ENCODE peak calls at places on chromosome 10, in nine cellular contexts. One of them, this sample, is unnamed.
A peak's percentile ranks its signal among the peaks of the same experiment; 100 is the strongest.

GRCh38 chr10:52883996-52884871 is 111.7 kb upstream of the MBL2 start:
- DNase-seq in left ventricle myocardium inferior: no peak
- DNase-seq in ascending aorta: no peak
- DNase-seq in A172: peak; percentile 60
- DNase-seq in HuH-7.5: peak; percentile 39
- DNase-seq in iPS-NIHi11: peak; percentile 66
- DNase-seq in putamen: peak; percentile 46
- DNase-seq in amniotic stem cell: peak; percentile 4
- DNase-seq in AG10803: peak; percentile 42
- DNase-seq in this sample: peak; percentile 8

GRCh38 chr10:1465993-1466764 is 271.1 kb downstream of the ADARB2 start:
- DNase-seq in left ventricle myocardium inferior: peak; percentile 29
- DNase-seq in ascending aorta: no peak
- DNase-seq in A172: no peak
- DNase-seq in HuH-7.5: no peak
- DNase-seq in iPS-NIHi11: no peak
- DNase-seq in putamen: no peak
- DNase-seq in amniotic stem cell: no peak
- DNase-seq in AG10803: no peak
- DNase-seq in this sample: no peak

GRCh38 chr10:69437321-69438259 is 13.7 kb upstream of the TSPAN15 start:
- DNase-seq in left ventricle myocardium inferior: no peak
- DNase-seq in ascending aorta: no peak
- DNase-seq in A172: no peak
- DNase-seq in HuH-7.5: no peak
- DNase-seq in iPS-NIHi11: no peak
- DNase-seq in putamen: no peak
- DNase-seq in amniotic stem cell: no peak
- DNase-seq in AG10803: no peak
- DNase-seq in this sample: no peak

GRCh38 chr10:62045765-62046521 is 144.4 kb downstream of the ARID5B start:
- DNase-seq in left ventricle myocardium inferior: no peak
- DNase-seq in ascending aorta: no peak
- DNase-seq in A172: peak; percentile 88
- DNase-seq in HuH-7.5: no peak
- DNase-seq in iPS-NIHi11: no peak
- DNase-seq in putamen: no peak
- DNase-seq in amniotic stem cell: peak; percentile 42
- DNase-seq in AG10803: peak; percentile 92
- DNase-seq in this sample: peak; percentile 48

GRCh38 chr10:110326351-110327032 is 21.8 kb upstream of the SMNDC1 start:
- DNase-seq in left ventricle myocardium inferior: no peak
- DNase-seq in ascending aorta: no peak
- DNase-seq in A172: peak; percentile 89
- DNase-seq in HuH-7.5: no peak
- DNase-seq in iPS-NIHi11: no peak
- DNase-seq in putamen: no peak
- DNase-seq in amniotic stem cell: peak; percentile 29
- DNase-seq in AG10803: peak; percentile 87
- DNase-seq in this sample: no peak

GRCh38 chr10:96913910-96914309 is 81.8 kb downstream of the LCOR start:
- DNase-seq in left ventricle myocardium inferior: no peak
- DNase-seq in ascending aorta: no peak
- DNase-seq in A172: no peak
- DNase-seq in HuH-7.5: no peak
- DNase-seq in iPS-NIHi11: no peak
- DNase-seq in putamen: no peak
- DNase-seq in amniotic stem cell: no peak
- DNase-seq in AG10803: no peak
- DNase-seq in this sample: no peak

GRCh38 chr10:59774451-59774850 is 21.2 kb upstream of the MRLN start:
- DNase-seq in left ventricle myocardium inferior: no peak
- DNase-seq in ascending aorta: no peak
- DNase-seq in A172: no peak
- DNase-seq in HuH-7.5: no peak
- DNase-seq in iPS-NIHi11: no peak
- DNase-seq in putamen: no peak
- DNase-seq in amniotic stem cell: no peak
- DNase-seq in AG10803: no peak
- DNase-seq in this sample: no peak

GRCh38 chr10:108597657-108598319 is 1325.5 kb downstream of the XPNPEP1 start:
- DNase-seq in left ventricle myocardium inferior: no peak
- DNase-seq in ascending aorta: no peak
- DNase-seq in A172: peak; percentile 88
- DNase-seq in HuH-7.5: no peak
- DNase-seq in iPS-NIHi11: no peak
- DNase-seq in putamen: no peak
- DNase-seq in amniotic stem cell: no peak
- DNase-seq in AG10803: no peak
- DNase-seq in this sample: no peak

GRCh38 chr10:131825150-131825907 is 75.5 kb upstream of the PPP2R2D start:
- DNase-seq in left ventricle myocardium inferior: no peak
- DNase-seq in ascending aorta: no peak
- DNase-seq in A172: no peak
- DNase-seq in HuH-7.5: no peak
- DNase-seq in iPS-NIHi11: no peak
- DNase-seq in putamen: no peak
- DNase-seq in amniotic stem cell: no peak
- DNase-seq in AG10803: no peak
- DNase-seq in this sample: no peak

GRCh38 chr10:51806079-51806835 is 106.9 kb upstream of the CSTF2T start:
- DNase-seq in left ventricle myocardium inferior: no peak
- DNase-seq in ascending aorta: no peak
- DNase-seq in A172: no peak
- DNase-seq in HuH-7.5: no peak
- DNase-seq in iPS-NIHi11: no peak
- DNase-seq in putamen: no peak
- DNase-seq in amniotic stem cell: no peak
- DNase-seq in AG10803: no peak
- DNase-seq in this sample: no peak

GRCh38 chr10:70319183-70319582 is 35.4 kb upstream of the NPFFR1 start:
- DNase-seq in left ventricle myocardium inferior: no peak
- DNase-seq in ascending aorta: no peak
- DNase-seq in A172: no peak
- DNase-seq in HuH-7.5: no peak
- DNase-seq in iPS-NIHi11: no peak
- DNase-seq in putamen: peak; percentile 45
- DNase-seq in amniotic stem cell: no peak
- DNase-seq in AG10803: no peak
- DNase-seq in this sample: no peak

GRCh38 chr10:113047963-113048781 is 98.1 kb downstream of the TCF7L2 start:
- DNase-seq in left ventricle myocardium inferior: no peak
- DNase-seq in ascending aorta: no peak
- DNase-seq in A172: no peak
- DNase-seq in HuH-7.5: no peak
- DNase-seq in iPS-NIHi11: no peak
- DNase-seq in putamen: no peak
- DNase-seq in amniotic stem cell: no peak
- DNase-seq in AG10803: no peak
- DNase-seq in this sample: no peak

This sample was measured in KG1.